ENCODE peak calls at places on chromosomes 4 and X, in five cellular contexts. Z is NCI-H1105; E is Caki2; D is nephron progenitor cell; L is activated CD4-positive, alpha-beta T cell treated with anti-CD3 and anti-CD28 coated beads for 24 hours. N is an unnamed sample.

GRCh38 chr4:13917010-13917409 is 289.5 kb upstream of the BOD1L1 start:
- DNase-seq in Z (no peak), E (peak), D (no peak), L (no peak), N (no peak)

GRCh38 chr4:3353747-3354454 is 61.1 kb downstream of the RGS12 start:
- DNase-seq in D (no peak), L (no peak), Z (no peak), E (no peak), N (no peak)

GRCh38 chr4:31467781-31468180 is 747.6 kb downstream of the PCDH7 start:
- DNase-seq in D (no peak), L (no peak), Z (no peak), E (no peak), N (no peak)

GRCh38 chr4:113969935-113970334 is 9.5 kb downstream of the ARSJ start:
- DNase-seq in L (no peak), Z (no peak), E (no peak), D (no peak), N (no peak)

GRCh38 chr4:102678695-102679335 is 82.0 kb downstream of the MANBA start:
- DNase-seq in Z (no peak), L (no peak), D (no peak), E (no peak), N (no peak)

GRCh38 chrX:39648548-39649254 is 449.1 kb downstream of the BCOR start:
- DNase-seq in Z (no peak), L (no peak), E (no peak), D (no peak), N (no peak)

GRCh38 chr4:105605493-105605892 is 53.1 kb downstream of the ARHGEF38 start:
- DNase-seq in E (no peak), Z (peak), L (no peak), D (no peak), N (no peak)

GRCh38 chrX:10832103-10832502 is 211.7 kb upstream of the MID1 start:
- DNase-seq in D (no peak), L (no peak), Z (no peak), E (no peak), N (no peak)

GRCh38 chrX:112889400-112889799 is 48.8 kb upstream of the AMOT start:
- DNase-seq in L (no peak), E (no peak), Z (no peak), D (no peak), N (no peak)

GRCh38 chr4:55468724-55469123 is 73.0 kb downstream of the TMEM165 start:
- DNase-seq in D (no peak), E (peak), L (no peak), Z (no peak), N (no peak)

N was measured in H1.